ENCODE peak calls at places on chromosomes 5 and 9, in ten cellular contexts. Q is activated CD4-positive, CD25-positive, alpha-beta regulatory T cell; Y is T-helper 9 cell; L is activated naive CD8-positive, alpha-beta T cell treated with anti-CD3 and anti-CD28 coated beads, Interleukin-2, amount 50 U/mL, for 16 hours; X is ACHN; F is C1 segment of cervical spinal cord; S is AG08395; I is CD4-positive, CD25-positive, alpha-beta regulatory T cell; K is caudate nucleus; V is left colon. B is an unnamed sample.

GRCh38 chr9:72597181-72597517 is 75.7 kb downstream of the TMC1 start:
- DNase-seq in Q (no peak), Y (no peak), L (no peak), X (no peak), F (no peak), S (no peak), I (no peak), K (no peak), V (no peak), B (no peak)

GRCh38 chr5:125227333-125228075 is 481.1 kb upstream of the ZNF608 start:
- DNase-seq in Q (no peak), Y (no peak), L (no peak), X (peak), F (no peak), S (peak), I (no peak), K (no peak), V (no peak), B (no peak)

GRCh38 chr5:162283611-162284010 is 216.0 kb downstream of the GABRG2 start:
- DNase-seq in Q (no peak), Y (no peak), L (no peak), X (no peak), F (no peak), S (no peak), I (no peak), K (no peak), V (no peak), B (no peak)

GRCh38 chr9:129990269-129991005 is 52.6 kb downstream of the FNBP1 start:
- DNase-seq in Q (no peak), Y (peak), L (no peak), X (no peak), F (no peak), S (no peak), I (peak), K (no peak), V (no peak), B (no peak)

GRCh38 chr5:1865948-1866347 is 16.8 kb downstream of the IRX4 start:
- DNase-seq in Q (no peak), Y (no peak), L (no peak), X (no peak), F (no peak), S (no peak), I (no peak), K (no peak), V (no peak), B (no peak)

GRCh38 chr5:66169534-66169933 is 25.4 kb downstream of the SREK1 start:
- DNase-seq in Q (no peak), Y (no peak), L (no peak), X (peak), F (no peak), S (no peak), I (peak), K (no peak), V (no peak), B (no peak)

GRCh38 chr9:124834586-124834985 is 18.7 kb upstream of the WDR38 start:
- DNase-seq in Q (no peak), Y (no peak), L (no peak), X (no peak), F (no peak), S (peak), I (no peak), K (no peak), V (no peak), B (no peak)

GRCh38 chr9:109568089-109568488 is 70.0 kb upstream of the PTPN3 start:
- DNase-seq in Q (no peak), Y (no peak), L (no peak), X (no peak), F (no peak), S (no peak), I (no peak), K (no peak), V (no peak), B (no peak)

GRCh38 chr5:35880166-35880565 is 23.5 kb downstream of the IL7R start:
- DNase-seq in Q (no peak), Y (no peak), L (no peak), X (no peak), F (no peak), S (no peak), I (no peak), K (no peak), V (no peak), B (no peak)

GRCh38 chr5:107396351-107396690 is 274.4 kb downstream of the EFNA5 start:
- DNase-seq in Q (no peak), Y (no peak), L (no peak), X (no peak), F (no peak), S (no peak), I (no peak), K (no peak), V (no peak), B (no peak)

GRCh38 chr9:6845881-6846280 is 88.1 kb downstream of the KDM4C start:
- DNase-seq in Q (no peak), Y (no peak), L (no peak), X (peak), F (no peak), S (peak), I (no peak), K (no peak), V (no peak), B (no peak)

GRCh38 chr5:57034517-57034916 is 82.6 kb upstream of the MIER3 start:
- DNase-seq in Q (no peak), Y (no peak), L (no peak), X (no peak), F (no peak), S (no peak), I (no peak), K (no peak), V (no peak), B (no peak)

GRCh38 chr9:105344283-105344682 is 99.8 kb downstream of the SLC44A1 start:
- DNase-seq in Q (no peak), Y (no peak), L (no peak), X (no peak), F (no peak), S (no peak), I (no peak), K (no peak), V (no peak), B (no peak)

GRCh38 chr9:136711751-136712689 is at the start of gene DIPK1B:
- DNase-seq in Q (no peak), Y (no peak), L (no peak), X (no peak), F (no peak), S (no peak), I (no peak), K (no peak), V (no peak), B (no peak)

GRCh38 chr5:90982576-90982975 is 400.5 kb downstream of the ARRDC3 start:
- DNase-seq in Q (no peak), Y (no peak), L (no peak), X (no peak), F (no peak), S (no peak), I (no peak), K (no peak), V (no peak), B (no peak)

GRCh38 chr5:155270737-155271136 is 257.2 kb downstream of the KIF4B start:
- DNase-seq in Q (no peak), Y (no peak), L (no peak), X (no peak), F (no peak), S (peak), I (no peak), K (no peak), V (no peak), B (no peak)

GRCh38 chr5:98414938-98415337 is 358.5 kb upstream of the RGMB start:
- DNase-seq in Q (no peak), Y (no peak), L (no peak), X (no peak), F (no peak), S (peak), I (no peak), K (no peak), V (no peak), B (no peak)

GRCh38 chr5:74567351-74567870 is 73.1 kb downstream of the ENC1 start:
- DNase-seq in Q (no peak), Y (no peak), L (no peak), X (no peak), F (no peak), S (no peak), I (no peak), K (no peak), V (no peak), B (no peak)

GRCh38 chr5:173972844-173973613 is 15.9 kb upstream of the C5orf47 start:
- DNase-seq in Q (peak), Y (peak), L (peak), X (peak), F (peak), S (peak), I (peak), K (peak), V (peak), B (peak)

GRCh38 chr9:95509851-95510529 is 6.8 kb downstream of the PTCH1 start:
- DNase-seq in Q (no peak), Y (no peak), L (no peak), X (peak), F (no peak), S (no peak), I (peak), K (peak), V (peak), B (no peak)

GRCh38 chr5:91438871-91439270 is 55.8 kb upstream of the ARRDC3 start:
- DNase-seq in Q (no peak), Y (no peak), L (no peak), X (no peak), F (no peak), S (no peak), I (no peak), K (no peak), V (peak), B (no peak)

GRCh38 chr9:13331320-13331719 is 51.8 kb upstream of the MPDZ start:
- DNase-seq in Q (no peak), Y (no peak), L (no peak), X (no peak), F (no peak), S (no peak), I (no peak), K (no peak), V (no peak), B (no peak)

GRCh38 chr5:50667653-50668403 is 1.4 kb downstream of the PARP8 start:
- DNase-seq in Q (peak), Y (peak), L (peak), X (peak), F (peak), S (peak), I (peak), K (peak), V (peak), B (no peak)

GRCh38 chr5:132777209-132778069 is at the start of gene SEPTIN8:
- DNase-seq in Q (no peak), Y (peak), L (no peak), X (peak), F (peak), S (peak), I (peak), K (peak), V (peak), B (peak)

GRCh38 chr9:69186841-69187611 is 12.9 kb downstream of the TJP2 start:
- DNase-seq in Q (no peak), Y (no peak), L (no peak), X (no peak), F (no peak), S (peak), I (no peak), K (no peak), V (no peak), B (no peak)

GRCh38 chr5:148973455-148973854 is 89.4 kb downstream of the SH3TC2 start:
- DNase-seq in Q (no peak), Y (no peak), L (no peak), X (no peak), F (no peak), S (peak), I (no peak), K (no peak), V (no peak), B (no peak)

GRCh38 chr5:53405396-53405795 is 75.0 kb upstream of the FST start:
- DNase-seq in Q (no peak), Y (no peak), L (no peak), X (no peak), F (no peak), S (no peak), I (no peak), K (no peak), V (no peak), B (no peak)

GRCh38 chr5:145967296-145967695 is 30.9 kb downstream of the SH3RF2 start:
- DNase-seq in Q (no peak), Y (no peak), L (no peak), X (no peak), F (no peak), S (no peak), I (no peak), K (no peak), V (no peak), B (no peak)

GRCh38 chr5:117486879-117487391 is 912.3 kb upstream of the SEMA6A start:
- DNase-seq in Q (no peak), Y (no peak), L (no peak), X (no peak), F (peak), S (no peak), I (no peak), K (no peak), V (peak), B (no peak)

GRCh38 chr5:80998590-80998979 is 38.4 kb downstream of the RASGRF2 start:
- DNase-seq in Q (no peak), Y (no peak), L (no peak), X (no peak), F (no peak), S (no peak), I (no peak), K (no peak), V (no peak), B (no peak)

GRCh38 chr5:143442398-143442797 is 38.9 kb upstream of the NR3C1 start:
- DNase-seq in Q (no peak), Y (no peak), L (no peak), X (no peak), F (no peak), S (peak), I (no peak), K (no peak), V (no peak), B (no peak)

GRCh38 chr5:513216-514100 is 10.8 kb downstream of the SLC9A3 start:
- DNase-seq in Q (no peak), Y (no peak), L (no peak), X (no peak), F (no peak), S (no peak), I (no peak), K (no peak), V (no peak), B (no peak)

GRCh38 chr9:96156151-96156550 is 145.8 kb downstream of the HSD17B3 start:
- DNase-seq in Q (no peak), Y (no peak), L (no peak), X (no peak), F (no peak), S (no peak), I (no peak), K (no peak), V (no peak), B (no peak)

GRCh38 chr5:178104492-178104891 is 8.8 kb upstream of the N4BP3 start:
- DNase-seq in Q (no peak), Y (no peak), L (no peak), X (no peak), F (no peak), S (no peak), I (no peak), K (no peak), V (peak), B (no peak)

GRCh38 chr9:88418715-88419540 is 30.7 kb downstream of the SPIN1 start:
- DNase-seq in Q (no peak), Y (no peak), L (no peak), X (no peak), F (no peak), S (no peak), I (no peak), K (no peak), V (no peak), B (no peak)

B was measured in nucleus accumbens.